ENCODE peak calls at places on chromosomes 11 and 22, in five cellular contexts. One of them, this sample, is unnamed.

GRCh38 chr11:9906043-9906791 is 242.3 kb downstream of the SWAP70 start:
- DNase-seq in GM12878: no peak
- DNase-seq in HepG2: peak
- DNase-seq in SK-N-SH: no peak
- DNase-seq in HCT116: peak
- DNase-seq in this sample: peak

GRCh38 chr22:20237480-20238440 is 30.4 kb downstream of the RTN4R start:
- DNase-seq in HepG2: no peak
- DNase-seq in HCT116: no peak
- DNase-seq in GM12878: no peak
- DNase-seq in SK-N-SH: no peak
- DNase-seq in this sample: no peak

GRCh38 chr22:25484498-25484897 is 80.0 kb upstream of the GRK3 start:
- DNase-seq in GM12878: no peak
- DNase-seq in SK-N-SH: no peak
- DNase-seq in HCT116: no peak
- DNase-seq in HepG2: no peak
- DNase-seq in this sample: no peak

GRCh38 chr11:125201525-125202121 is 37.1 kb downstream of the PKNOX2 start:
- DNase-seq in HCT116: no peak
- DNase-seq in SK-N-SH: no peak
- DNase-seq in GM12878: no peak
- DNase-seq in HepG2: peak
- DNase-seq in this sample: no peak

GRCh38 chr11:45083544-45084087 is 62.8 kb upstream of the PRDM11 start:
- DNase-seq in HCT116: no peak
- DNase-seq in GM12878: no peak
- DNase-seq in HepG2: peak
- DNase-seq in SK-N-SH: no peak
- DNase-seq in this sample: peak

GRCh38 chr11:46977940-46978595 is 41.5 kb downstream of the CSTPP1 start:
- DNase-seq in SK-N-SH: no peak
- DNase-seq in HCT116: no peak
- DNase-seq in GM12878: no peak
- DNase-seq in HepG2: peak
- DNase-seq in this sample: no peak

GRCh38 chr11:18844753-18845367 is 53.3 kb upstream of the PTPN5 start:
- DNase-seq in GM12878: no peak
- DNase-seq in HepG2: peak
- DNase-seq in HCT116: peak
- DNase-seq in SK-N-SH: peak
- DNase-seq in this sample: peak

GRCh38 chr11:58289266-58289665 is 21.2 kb upstream of the OR10W1 start:
- DNase-seq in HepG2: no peak
- DNase-seq in SK-N-SH: no peak
- DNase-seq in GM12878: no peak
- DNase-seq in HCT116: no peak
- DNase-seq in this sample: no peak

GRCh38 chr11:94883878-94884277 is 89.5 kb downstream of the CWC15 start:
- DNase-seq in HepG2: no peak
- DNase-seq in HCT116: no peak
- DNase-seq in SK-N-SH: no peak
- DNase-seq in GM12878: no peak
- DNase-seq in this sample: no peak

GRCh38 chr11:120222916-120223315 is 12.1 kb downstream of the OAF start:
- DNase-seq in HCT116: no peak
- DNase-seq in SK-N-SH: no peak
- DNase-seq in GM12878: no peak
- DNase-seq in HepG2: no peak
- DNase-seq in this sample: no peak

GRCh38 chr11:128342511-128343133 is 244.7 kb downstream of the ETS1 start:
- DNase-seq in GM12878: peak
- DNase-seq in HCT116: no peak
- DNase-seq in HepG2: peak
- DNase-seq in SK-N-SH: no peak
- DNase-seq in this sample: no peak

GRCh38 chr11:908273-908672 is 2.3 kb downstream of the CHID1 start:
- DNase-seq in HepG2: no peak
- DNase-seq in SK-N-SH: no peak
- DNase-seq in GM12878: no peak
- DNase-seq in HCT116: no peak
- DNase-seq in this sample: no peak

GRCh38 chr11:125626381-125626950 is 1.5 kb downstream of the CHEK1 start:
- DNase-seq in HepG2: peak
- DNase-seq in GM12878: peak
- DNase-seq in HCT116: no peak
- DNase-seq in SK-N-SH: no peak
- DNase-seq in this sample: peak

GRCh38 chr11:108871152-108871551 is 206.3 kb downstream of the DDX10 start:
- DNase-seq in GM12878: no peak
- DNase-seq in SK-N-SH: peak
- DNase-seq in HCT116: no peak
- DNase-seq in HepG2: peak
- DNase-seq in this sample: no peak
- TF ChIP-seq JUND in GM12878: no peak
- TF ChIP-seq JUND in SK-N-SH: no peak
- TF ChIP-seq JUND in HCT116: no peak
- TF ChIP-seq JUND in HepG2: no peak
- TF ChIP-seq JUND in this sample: no peak

GRCh38 chr11:85951428-85952107 is 96.4 kb downstream of the CCDC83 start:
- DNase-seq in HCT116: no peak
- DNase-seq in HepG2: no peak
- DNase-seq in GM12878: no peak
- DNase-seq in SK-N-SH: no peak
- DNase-seq in this sample: no peak
- TF ChIP-seq JUND in HCT116: no peak
- TF ChIP-seq JUND in HepG2: no peak
- TF ChIP-seq JUND in GM12878: no peak
- TF ChIP-seq JUND in SK-N-SH: no peak
- TF ChIP-seq JUND in this sample: no peak

DNA sequence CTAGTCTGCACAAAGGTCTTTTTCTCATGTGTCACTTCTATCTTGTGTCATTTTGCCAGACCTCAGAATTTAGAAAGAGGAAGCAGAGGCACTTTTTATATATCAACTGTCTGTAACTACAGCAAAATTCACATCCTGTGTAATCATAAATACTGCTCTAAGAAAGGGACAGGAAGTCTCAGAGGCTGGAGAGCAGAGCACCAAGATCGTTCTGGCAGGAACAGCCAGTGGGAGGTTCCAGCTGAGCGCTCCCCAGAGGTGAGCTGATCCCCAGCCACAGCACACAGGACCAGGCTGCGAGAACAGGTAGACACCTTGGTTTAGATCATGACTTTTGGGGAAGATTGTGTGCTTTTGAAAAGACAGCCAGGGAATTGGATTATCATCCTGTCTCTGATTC is at the start of gene MS4A7:
- DNase-seq in HepG2: no peak
- DNase-seq in HCT116: no peak
- DNase-seq in GM12878: peak
- DNase-seq in SK-N-SH: no peak
- DNase-seq in this sample: no peak
- TF ChIP-seq JUND in HepG2: no peak
- TF ChIP-seq JUND in HCT116: no peak
- TF ChIP-seq JUND in GM12878: no peak
- TF ChIP-seq JUND in SK-N-SH: no peak
- TF ChIP-seq JUND in this sample: no peak

GRCh38 chr11:2103666-2104523 is 35.3 kb downstream of the IGF2 start:
- DNase-seq in SK-N-SH: no peak
- DNase-seq in GM12878: no peak
- DNase-seq in HepG2: no peak
- DNase-seq in HCT116: no peak
- DNase-seq in this sample: no peak
- TF ChIP-seq JUND in SK-N-SH: no peak
- TF ChIP-seq JUND in GM12878: no peak
- TF ChIP-seq JUND in HepG2: no peak
- TF ChIP-seq JUND in HCT116: no peak
- TF ChIP-seq JUND in this sample: no peak

GRCh38 chr22:37045958-37046357 is 5.6 kb upstream of the KCTD17 start:
- DNase-seq in GM12878: no peak
- DNase-seq in SK-N-SH: peak
- DNase-seq in HepG2: no peak
- DNase-seq in HCT116: no peak
- DNase-seq in this sample: no peak
- TF ChIP-seq JUND in GM12878: no peak
- TF ChIP-seq JUND in SK-N-SH: no peak
- TF ChIP-seq JUND in HepG2: no peak
- TF ChIP-seq JUND in HCT116: no peak
- TF ChIP-seq JUND in this sample: no peak

DNA sequence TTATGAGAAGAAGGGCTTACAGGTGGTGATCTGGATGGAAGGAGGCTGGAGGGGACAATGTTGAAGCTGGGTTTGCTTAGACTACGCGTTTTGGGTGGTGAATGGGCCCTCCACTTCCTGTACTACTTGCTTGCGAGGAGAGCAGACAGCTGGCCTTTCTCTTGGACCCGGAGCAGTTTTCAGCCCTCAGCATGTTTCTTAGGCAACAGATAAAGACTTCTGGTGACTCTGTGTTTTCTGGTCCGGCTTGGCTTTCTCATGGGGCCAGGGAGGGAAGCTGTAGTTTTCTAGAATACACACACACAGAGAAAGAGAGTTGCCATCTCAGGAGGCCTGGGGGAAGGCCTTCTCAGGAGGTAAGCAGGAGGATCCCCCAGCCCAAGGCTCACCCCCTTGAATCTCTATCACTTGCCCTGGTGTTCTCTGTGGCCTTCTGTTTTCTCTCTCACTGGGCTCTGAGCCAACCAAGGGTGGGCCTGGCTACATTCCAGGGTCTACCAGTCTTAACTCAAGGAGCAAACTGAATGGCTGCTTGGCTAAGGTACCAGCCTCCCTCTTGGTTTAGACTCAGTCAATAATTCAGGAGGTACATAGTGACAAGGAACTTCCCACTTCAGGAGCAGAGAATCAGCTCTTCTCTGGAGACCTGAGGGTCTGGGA is 2.4 kb downstream of the CCS start:
- DNase-seq in HCT116: no peak
- DNase-seq in SK-N-SH: no peak
- DNase-seq in GM12878: peak
- DNase-seq in HepG2: no peak
- DNase-seq in this sample: no peak
- TF ChIP-seq JUND in HCT116: no peak
- TF ChIP-seq JUND in SK-N-SH: no peak
- TF ChIP-seq JUND in GM12878: no peak
- TF ChIP-seq JUND in HepG2: no peak
- TF ChIP-seq JUND in this sample: no peak

GRCh38 chr22:42357634-42358296 is 74.4 kb downstream of the NFAM1 start:
- DNase-seq in HepG2: no peak
- DNase-seq in HCT116: no peak
- DNase-seq in SK-N-SH: no peak
- DNase-seq in GM12878: no peak
- DNase-seq in this sample: peak
- TF ChIP-seq JUND in HepG2: no peak
- TF ChIP-seq JUND in HCT116: no peak
- TF ChIP-seq JUND in SK-N-SH: no peak
- TF ChIP-seq JUND in GM12878: no peak
- TF ChIP-seq JUND in this sample: no peak

GRCh38 chr11:126630488-126630887 is 275.0 kb downstream of the ST3GAL4 start:
- DNase-seq in SK-N-SH: no peak
- DNase-seq in GM12878: no peak
- DNase-seq in HepG2: no peak
- DNase-seq in HCT116: no peak
- DNase-seq in this sample: no peak
- TF ChIP-seq JUND in SK-N-SH: no peak
- TF ChIP-seq JUND in GM12878: no peak
- TF ChIP-seq JUND in HepG2: no peak
- TF ChIP-seq JUND in HCT116: no peak
- TF ChIP-seq JUND in this sample: no peak

DNA sequence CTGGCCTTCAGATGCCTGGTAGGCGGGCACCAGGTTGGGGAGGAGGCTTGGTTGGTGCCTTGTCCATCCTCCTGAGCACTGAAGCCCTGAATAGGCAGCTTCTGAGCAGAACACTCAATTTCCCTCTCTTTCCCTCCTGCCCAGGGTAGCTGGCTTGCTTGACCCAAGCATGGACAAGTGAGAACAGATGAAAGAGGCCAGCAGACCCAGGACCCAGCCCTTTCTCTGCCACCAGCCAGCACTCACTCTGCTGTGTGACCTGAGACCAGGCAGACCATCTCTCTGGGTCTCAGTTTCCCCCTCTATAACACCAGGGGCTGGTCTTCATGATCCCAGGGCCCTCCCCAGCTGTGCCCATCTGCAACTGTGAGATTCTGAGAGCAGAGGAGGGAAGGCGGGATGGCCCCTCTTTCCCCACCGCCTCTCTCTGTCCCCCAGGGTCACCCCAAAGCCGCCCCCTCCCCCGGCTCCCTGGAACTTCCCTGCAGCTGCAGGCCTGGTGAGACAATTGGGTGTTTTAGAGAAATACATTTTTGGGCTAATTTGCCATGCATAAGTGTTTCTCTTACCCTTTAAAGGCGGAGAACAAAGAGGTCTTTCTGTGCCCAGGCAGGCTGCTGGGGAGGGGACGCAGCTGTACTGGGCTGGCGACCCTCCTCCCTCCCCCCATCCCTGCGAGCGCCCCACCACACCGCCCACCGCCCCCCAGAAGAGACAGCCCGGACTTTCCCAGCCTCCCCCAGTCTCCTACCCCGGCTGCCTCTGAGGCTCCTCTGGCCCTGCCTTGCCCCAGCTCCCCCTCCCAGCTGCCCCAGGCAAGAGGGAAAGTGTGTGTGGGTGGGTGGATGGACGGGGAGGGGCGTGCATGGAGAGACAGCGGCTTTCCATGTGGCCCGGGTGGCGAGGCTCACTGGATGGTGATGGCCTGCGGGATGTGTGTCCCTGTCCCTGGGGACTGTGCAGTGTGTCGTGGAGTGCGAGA is 30.8 kb upstream of the PICK1 start:
- DNase-seq in GM12878: no peak
- DNase-seq in SK-N-SH: peak
- DNase-seq in HCT116: no peak
- DNase-seq in HepG2: no peak
- DNase-seq in this sample: no peak
- TF ChIP-seq JUND in GM12878: no peak
- TF ChIP-seq JUND in SK-N-SH: no peak
- TF ChIP-seq JUND in HCT116: no peak
- TF ChIP-seq JUND in HepG2: no peak
- TF ChIP-seq JUND in this sample: no peak

DNA sequence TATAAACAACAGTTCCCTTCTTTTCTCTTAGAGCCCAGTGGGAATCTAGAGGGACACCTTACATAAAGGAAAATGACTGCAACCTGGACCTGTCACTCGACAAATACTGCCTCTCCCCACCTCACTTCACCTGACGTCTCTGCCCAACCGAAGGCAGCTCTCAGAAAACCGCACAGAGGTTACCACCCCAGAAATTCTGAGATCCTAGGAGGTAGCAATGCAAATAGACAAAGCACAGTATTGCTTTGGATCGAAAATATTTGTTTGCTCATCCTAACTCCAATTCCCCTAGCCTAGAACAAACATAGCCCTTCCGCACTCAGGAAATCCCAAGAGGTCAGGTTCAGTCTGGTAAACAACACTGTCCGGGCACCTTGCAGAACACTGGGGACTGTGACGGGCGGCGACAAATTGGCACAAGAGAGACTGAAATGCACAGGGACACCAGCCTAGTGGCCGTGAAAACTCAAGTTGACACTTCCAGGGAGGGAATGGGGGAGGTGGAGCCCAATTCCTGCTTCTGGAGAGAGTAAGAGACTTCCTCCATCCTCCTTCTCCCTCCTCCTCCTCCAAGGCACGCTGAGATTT is 420 bp upstream of the TRIM44 start:
- DNase-seq in HCT116: no peak
- DNase-seq in HepG2: peak
- DNase-seq in GM12878: peak
- DNase-seq in SK-N-SH: peak
- DNase-seq in this sample: peak
- TF ChIP-seq JUND in HCT116: no peak
- TF ChIP-seq JUND in HepG2: peak
- TF ChIP-seq JUND in GM12878: no peak
- TF ChIP-seq JUND in SK-N-SH: no peak
- TF ChIP-seq JUND in this sample: no peak